ENCODE peak calls at places on chromosomes 16 and 17, in seven cellular contexts. O is thoracic aorta, R is bronchial epithelial cell, C is AG09309, D is cardiac muscle cell, M is tibial nerve, P is heart right ventricle. W is an unnamed sample.

GRCh38 chr16:69861276-69862030 is 89.7 kb upstream of the CLEC18A start:
- DNase-seq in O (peak), R (no peak), C (peak), D (peak), M (no peak), P (no peak), W (peak)

GRCh38 chr16:67548265-67549126 is 13.8 kb upstream of the CTCF start:
- DNase-seq in O (no peak), R (no peak), C (no peak), D (no peak), M (no peak), P (no peak), W (no peak)

GRCh38 chr17:17693253-17693954 is 12.1 kb downstream of the RAI1 start:
- DNase-seq in O (peak), R (peak), C (no peak), D (peak), M (no peak), P (peak), W (no peak)

GRCh38 chr17:48456584-48456983 is 26.6 kb upstream of the SKAP1 start:
- DNase-seq in O (no peak), R (peak), C (no peak), D (no peak), M (no peak), P (no peak), W (no peak)

GRCh38 chr16:67833035-67833417 is 9.1 kb upstream of the THAP11 start:
- DNase-seq in O (no peak), R (peak), C (no peak), D (peak), M (no peak), P (no peak), W (peak)

GRCh38 chr16:4306439-4307214 is 9.2 kb upstream of the GLIS2 start:
- DNase-seq in O (no peak), R (no peak), C (no peak), D (no peak), M (no peak), P (no peak), W (no peak)

GRCh38 chr16:4385066-4385788 is 13.6 kb downstream of the VASN start:
- DNase-seq in O (no peak), R (no peak), C (no peak), D (no peak), M (no peak), P (no peak), W (no peak)

GRCh38 chr17:74840989-74841666 is 18.6 kb downstream of the GRIN2C start:
- DNase-seq in O (no peak), R (peak), C (no peak), D (peak), M (peak), P (peak), W (peak)

GRCh38 chr16:54176376-54176901 is 110.1 kb downstream of the IRX3 start:
- DNase-seq in O (no peak), R (no peak), C (no peak), D (peak), M (no peak), P (no peak), W (no peak)

GRCh38 chr17:27552467-27552779 is 78.6 kb upstream of the LGALS9 start:
- DNase-seq in O (no peak), R (peak), C (no peak), D (peak), M (no peak), P (no peak), W (no peak)

GRCh38 chr17:76716146-76716833 is 5.5 kb upstream of the MXRA7 start:
- DNase-seq in O (no peak), R (peak), C (peak), D (peak), M (peak), P (no peak), W (peak)

GRCh38 chr17:41420134-41420533 is 4.3 kb downstream of the KRT37 start:
- DNase-seq in O (no peak), R (peak), C (no peak), D (no peak), M (no peak), P (no peak), W (no peak)

GRCh38 chr16:78352184-78352583 is 252.7 kb downstream of the WWOX start:
- DNase-seq in O (no peak), R (no peak), C (no peak), D (no peak), M (no peak), P (no peak), W (no peak)

GRCh38 chr16:68412061-68412460 is 36.2 kb downstream of the SMPD3 start:
- DNase-seq in O (no peak), R (no peak), C (no peak), D (no peak), M (no peak), P (no peak), W (no peak)

GRCh38 chr17:34370376-34370996 is 7.5 kb upstream of the CCL1 start:
- DNase-seq in O (no peak), R (no peak), C (no peak), D (no peak), M (no peak), P (no peak), W (no peak)

GRCh38 chr16:66606000-66606751 is 1.7 kb downstream of the CMTM3 start:
- DNase-seq in O (no peak), R (no peak), C (no peak), D (no peak), M (no peak), P (no peak), W (no peak)

DNA sequence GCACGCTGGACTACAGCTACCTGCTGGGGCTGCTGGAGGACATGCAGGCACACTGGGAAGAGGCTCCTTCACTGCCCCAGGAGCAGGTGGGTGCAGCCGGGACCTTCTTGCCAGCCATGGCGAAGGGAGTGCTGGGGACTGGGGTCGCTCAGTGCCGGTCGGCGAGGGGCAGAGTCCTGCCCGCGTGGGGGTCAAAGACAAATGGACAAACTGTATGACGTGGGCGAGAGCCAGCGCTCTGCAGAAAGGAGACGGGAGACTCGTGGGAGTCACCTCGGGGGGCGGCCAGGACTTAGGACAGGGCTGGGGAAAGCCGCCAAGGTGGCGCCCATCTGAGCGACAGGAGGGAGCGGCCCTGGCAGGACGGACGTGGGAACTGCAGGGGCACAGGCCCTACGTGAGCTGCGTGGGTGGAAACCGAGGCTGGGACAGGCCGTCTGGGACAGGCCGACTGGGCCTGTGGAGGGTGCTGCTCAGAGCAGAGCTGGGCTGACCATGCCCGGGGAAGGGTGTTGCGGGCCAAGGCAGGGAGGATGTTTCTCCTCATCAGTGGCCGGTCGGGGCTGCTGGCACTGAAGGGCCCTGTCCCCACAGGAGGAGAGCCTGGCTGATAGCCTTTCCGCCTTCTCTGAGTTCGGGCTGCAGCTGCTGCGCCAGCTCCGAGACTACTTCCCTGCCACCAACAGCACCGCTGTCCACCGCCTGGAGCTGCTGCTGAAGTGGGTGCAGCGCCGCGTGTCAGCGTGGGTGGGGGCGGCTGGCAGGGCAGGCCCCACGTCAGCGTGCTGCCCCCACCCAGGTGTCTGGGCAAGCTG is 8.0 kb downstream of the TSR3 start:
- DNase-seq in O (no peak), R (no peak), C (no peak), D (no peak), M (no peak), P (no peak), W (no peak)
- H3K4me3 ChIP-seq in O (peak), R (peak), C (no peak), D (peak), M (peak), P (peak), W (no peak)

DNA sequence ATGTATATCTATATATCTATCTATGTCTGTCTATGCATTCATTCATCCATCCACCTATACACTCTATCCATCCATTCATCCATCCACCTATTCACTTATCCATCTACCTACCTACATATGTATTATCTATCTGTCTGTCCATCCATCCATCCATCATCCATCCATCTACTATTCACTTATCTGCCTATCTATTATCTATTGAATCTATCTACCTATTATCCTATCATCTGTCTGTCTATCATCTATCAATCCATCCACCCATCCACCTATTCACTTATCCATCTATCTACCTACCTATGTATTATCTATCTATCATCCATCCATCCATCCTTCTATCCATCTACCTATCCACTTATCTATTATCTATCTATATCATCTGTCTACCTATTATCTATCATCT is 302.3 kb downstream of the SHISA9 start:
- DNase-seq in O (no peak), R (no peak), C (no peak), D (no peak), M (no peak), P (no peak), W (no peak)
- TF ChIP-seq CTCF in O (no peak), R (no peak), C (no peak), D (no peak), M (no peak), P (no peak), W (no peak)

GRCh38 chr17:57705921-57706695 is 39.0 kb downstream of the CCDC182 start:
- DNase-seq in O (no peak), R (peak), C (no peak), D (no peak), M (no peak), P (no peak), W (no peak)

GRCh38 chr17:57706761-57707160 is 38.3 kb downstream of the CCDC182 start:
- DNase-seq in O (no peak), R (no peak), C (no peak), D (no peak), M (no peak), P (no peak), W (no peak)

GRCh38 chr17:57704448-57704847 is 40.7 kb downstream of the CCDC182 start:
- DNase-seq in O (no peak), R (no peak), C (no peak), D (no peak), M (no peak), P (no peak), W (no peak)

GRCh38 chr17:57708401-57708800 is 36.7 kb downstream of the CCDC182 start:
- DNase-seq in O (no peak), R (no peak), C (no peak), D (peak), M (no peak), P (no peak), W (no peak)

GRCh38 chr17:57707892-57708291 is 37.2 kb downstream of the CCDC182 start:
- DNase-seq in O (no peak), R (no peak), C (no peak), D (peak), M (no peak), P (no peak), W (no peak)
- H3K4me3 ChIP-seq in O (no peak), R (no peak), C (no peak), D (no peak), M (no peak), P (no peak), W (no peak)

DNA sequence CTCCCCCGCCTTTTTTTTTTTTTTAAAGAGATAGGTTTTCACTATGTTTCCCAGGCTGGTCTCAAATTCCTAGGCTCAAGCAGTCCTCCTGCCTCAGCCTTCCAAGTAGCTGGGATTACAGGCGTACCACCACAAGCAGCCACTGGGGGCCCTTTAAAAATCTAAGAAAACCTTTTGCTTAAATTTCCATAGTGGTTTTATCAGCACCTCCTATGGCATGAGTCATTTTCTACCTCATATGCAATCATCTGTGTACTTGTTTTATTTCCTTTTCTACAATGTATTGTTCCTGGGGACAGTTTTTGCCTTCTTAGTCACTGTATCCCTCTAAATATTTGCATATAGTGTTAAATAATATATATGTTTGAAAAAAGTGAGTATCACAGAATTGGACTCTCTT is 29.2 kb downstream of the GNA13 start:
- DNase-seq in O (no peak), R (peak), C (no peak), D (peak), M (no peak), P (no peak), W (peak)
- TF ChIP-seq CTCF in O (no peak), R (peak), C (peak), D (peak), M (no peak), P (peak), W (peak)